ENCODE peak calls at places on chromosomes 3 and 15, in nine cellular contexts. R is NCI-H1930; K is EL; F is BE2C; N is brain microvascular endothelial cell; D is A549; E is Caki2; S is activated naive CD4-positive, alpha-beta T cell; H is PC-3. J is an unnamed sample.

GRCh38 chr3:95356764-95357501 is 1294.1 kb downstream of the NSUN3 start:
- DNase-seq in R (no peak), K (no peak), F (no peak), N (no peak), D (no peak), E (peak; percentile 82), S (no peak), H (no peak), J (peak; percentile 89)

GRCh38 chr15:66654718-66655375 is 47.2 kb upstream of the SMAD6 start:
- DNase-seq in R (no peak), K (no peak), F (no peak), N (no peak), D (no peak), E (no peak), S (no peak), H (no peak), J (no peak)

GRCh38 chr3:185645596-185646381 is 59.7 kb downstream of the SENP2 start:
- DNase-seq in R (no peak), K (no peak), F (peak; percentile 44), N (peak; percentile 75), D (no peak), E (no peak), S (no peak), H (no peak), J (no peak)

GRCh38 chr3:41158947-41159346 is 40.4 kb upstream of the CTNNB1 start:
- DNase-seq in R (no peak), K (no peak), F (no peak), N (no peak), D (no peak), E (no peak), S (no peak), H (peak; percentile 94), J (peak; percentile 88)

GRCh38 chr3:23492057-23492456 is 288.9 kb downstream of the UBE2E2 start:
- DNase-seq in R (no peak), K (no peak), F (no peak), N (no peak), D (no peak), E (no peak), S (no peak), H (no peak), J (no peak)

GRCh38 chr15:56736308-56736707 is 3.0 kb upstream of the ZNF280D start:
- DNase-seq in R (no peak), K (peak; percentile 38), F (no peak), N (peak; percentile 56), D (no peak), E (peak; percentile 6), S (no peak), H (peak; percentile 19), J (peak; percentile 74)

GRCh38 chr15:31223478-31224350 is 102.9 kb upstream of the KLF13 start:
- DNase-seq in R (no peak), K (no peak), F (no peak), N (no peak), D (no peak), E (no peak), S (no peak), H (no peak), J (no peak)

GRCh38 chr3:9185701-9186100 is 63.7 kb downstream of the SRGAP3 start:
- DNase-seq in R (no peak), K (no peak), F (no peak), N (no peak), D (no peak), E (no peak), S (no peak), H (no peak), J (no peak)

GRCh38 chr15:31758126-31758525 is 272.2 kb upstream of the CHRNA7 start:
- DNase-seq in R (no peak), K (peak; percentile 14), F (peak; percentile 74), N (peak; percentile 14), D (peak; percentile 37), E (no peak), S (no peak), H (peak; percentile 55), J (peak; percentile 23)

GRCh38 chr15:89108865-89109660 is 20.8 kb downstream of the ABHD2 start:
- DNase-seq in R (no peak), K (no peak), F (peak; percentile 28), N (no peak), D (no peak), E (no peak), S (no peak), H (no peak), J (no peak)

GRCh38 chr3:68809596-68809995 is 122.8 kb downstream of the TAFA4 start:
- DNase-seq in R (no peak), K (no peak), F (no peak), N (no peak), D (no peak), E (no peak), S (no peak), H (no peak), J (no peak)